ENCODE peak calls at places on chromosomes 6 and 20, in four cellular contexts. G, E, F and D are unnamed samples. For H3K36me3, the result is how much of the 10 kb centered on the place peaks cover.

GRCh38 chr20:13443690-13444089 is 195.0 kb downstream of the TASP1 start:
- DNase-seq in G (no peak), E (no peak), F (no peak), D (no peak)

GRCh38 chr6:139371421-139372253 is 2.8 kb downstream of the CITED2 start:
- DNase-seq in G (no peak), E (no peak), F (no peak), D (no peak)

GRCh38 chr6:12608016-12608860 is 108.3 kb upstream of the PHACTR1 start:
- DNase-seq in G (no peak), E (no peak), F (no peak), D (no peak)

GRCh38 chr20:43778375-43778774 is 51.6 kb upstream of the GTSF1L start:
- DNase-seq in G (no peak), E (no peak), F (no peak), D (no peak)

GRCh38 chr6:38058022-38058421 is 238.5 kb downstream of the ZFAND3 start:
- DNase-seq in G (no peak), E (no peak), F (no peak), D (no peak)

GRCh38 chr6:4719491-4719890 is 56.7 kb upstream of the CDYL start:
- DNase-seq in G (no peak), E (no peak), F (no peak), D (no peak)

GRCh38 chr6:119348308-119349040 is 1.1 kb downstream of the MAN1A1 start:
- DNase-seq in G (peak), E (peak), F (peak), D (peak)

GRCh38 chr20:49484180-49485140 is 2.0 kb upstream of the KCNB1 start:
- DNase-seq in G (peak), E (peak), F (peak), D (peak)

GRCh38 chr20:59787186-59787890 is 146.1 kb downstream of the SYCP2 start:
- DNase-seq in G (no peak), E (no peak), F (peak), D (no peak)

GRCh38 chr20:39381598-39381997 is 419.5 kb downstream of the DHX35 start:
- DNase-seq in G (no peak), E (no peak), F (no peak), D (no peak)

GRCh38 chr6:117034547-117034946 is 157.5 kb downstream of the RFX6 start:
- DNase-seq in G (no peak), E (no peak), F (no peak), D (no peak)

GRCh38 chr6:164532546-164533362 is 776.7 kb downstream of the C6orf118 start:
- DNase-seq in G (no peak), E (no peak), F (no peak), D (no peak)

GRCh38 chr6:38804368-38804767 is 89.3 kb downstream of the DNAH8 start:
- DNase-seq in G (no peak), E (no peak), F (no peak), D (no peak)

GRCh38 chr6:32952817-32953739 is at the start of gene HLA-DMA:
- DNase-seq in G (peak), E (peak), F (peak), D (peak)

GRCh38 chr6:158040051-158040803 is 58.6 kb downstream of the SYNJ2 start:
- DNase-seq in G (no peak), E (no peak), F (no peak), D (no peak)

GRCh38 chr6:30136570-30137286 is 788 bp downstream of the TRIM40 start:
- DNase-seq in G (no peak), E (no peak), F (no peak), D (no peak)

GRCh38 chr20:37856932-37857660 is 45.8 kb upstream of the VSTM2L start:
- DNase-seq in G (no peak), E (no peak), F (no peak), D (no peak)

GRCh38 chr6:132675749-132676148 is 16.8 kb upstream of the TAAR1 start:
- DNase-seq in G (no peak), E (no peak), F (no peak), D (no peak)

GRCh38 chr20:17494201-17494600 is 37.0 kb downstream of the BFSP1 start:
- DNase-seq in G (no peak), E (no peak), F (peak), D (no peak)

GRCh38 chr6:165858571-165858970 is 195.5 kb upstream of the PDE10A start:
- DNase-seq in G (no peak), E (no peak), F (no peak), D (no peak)

GRCh38 chr20:868279-868678 is 34.8 kb downstream of the FAM110A start:
- DNase-seq in G (no peak), E (no peak), F (no peak), D (no peak)

GRCh38 chr6:31580446-31580755 is 1.8 kb downstream of the LTB start:
- DNase-seq in G (no peak), E (no peak), F (no peak), D (no peak)

GRCh38 chr6:139364302-139364981 is 10.0 kb downstream of the CITED2 start:
- DNase-seq in G (no peak), E (no peak), F (no peak), D (no peak)

DNA sequence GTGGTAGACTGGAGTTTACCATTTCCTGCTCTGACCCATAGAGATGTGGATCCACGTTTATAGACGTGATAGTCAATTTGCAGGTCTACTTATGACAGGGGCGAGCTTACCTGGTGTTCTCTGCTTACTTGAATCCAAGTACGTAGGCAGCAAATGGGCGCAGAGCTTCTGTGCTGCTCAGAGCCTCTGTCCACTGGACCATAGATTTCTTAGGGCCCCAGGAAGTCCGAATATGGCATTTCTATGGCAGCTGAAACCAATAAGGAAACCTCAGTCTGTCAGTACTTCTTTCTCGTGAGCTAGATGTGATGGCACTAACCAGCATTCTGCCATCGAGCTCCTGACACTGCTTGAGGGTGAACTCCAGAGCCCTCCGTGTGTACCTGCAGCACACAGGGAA is 19.5 kb upstream of the NPEPL1 start:
- DNase-seq in G (no peak), E (no peak), F (no peak), D (no peak)
- H3K36me3 ChIP-seq in G (half or more), E (half or more), F (half or more), D (half or more)

GRCh38 chr6:24401458-24401857 is 1.3 kb upstream of the MRS2 start:
- DNase-seq in G (no peak), E (no peak), F (no peak), D (no peak)
- H3K27ac ChIP-seq in G (no peak), E (no peak), F (no peak), D (no peak)

GRCh38 chr6:149284904-149285303 is 32.6 kb upstream of the TAB2 start:
- DNase-seq in G (no peak), E (no peak), F (no peak), D (no peak)

GRCh38 chr6:149289966-149290365 is 27.5 kb upstream of the TAB2 start:
- DNase-seq in G (no peak), E (no peak), F (no peak), D (no peak)

GRCh38 chr6:149286905-149287304 is 30.6 kb upstream of the TAB2 start:
- DNase-seq in G (no peak), E (no peak), F (no peak), D (no peak)

GRCh38 chr6:149289192-149289741 is 28.2 kb upstream of the TAB2 start:
- DNase-seq in G (no peak), E (no peak), F (no peak), D (no peak)

GRCh38 chr6:149285626-149286025 is 31.9 kb upstream of the TAB2 start:
- DNase-seq in G (no peak), E (no peak), F (no peak), D (no peak)
- H3K36me3 ChIP-seq in G (under half), E (under half), F (under half), D (under half)

DNA sequence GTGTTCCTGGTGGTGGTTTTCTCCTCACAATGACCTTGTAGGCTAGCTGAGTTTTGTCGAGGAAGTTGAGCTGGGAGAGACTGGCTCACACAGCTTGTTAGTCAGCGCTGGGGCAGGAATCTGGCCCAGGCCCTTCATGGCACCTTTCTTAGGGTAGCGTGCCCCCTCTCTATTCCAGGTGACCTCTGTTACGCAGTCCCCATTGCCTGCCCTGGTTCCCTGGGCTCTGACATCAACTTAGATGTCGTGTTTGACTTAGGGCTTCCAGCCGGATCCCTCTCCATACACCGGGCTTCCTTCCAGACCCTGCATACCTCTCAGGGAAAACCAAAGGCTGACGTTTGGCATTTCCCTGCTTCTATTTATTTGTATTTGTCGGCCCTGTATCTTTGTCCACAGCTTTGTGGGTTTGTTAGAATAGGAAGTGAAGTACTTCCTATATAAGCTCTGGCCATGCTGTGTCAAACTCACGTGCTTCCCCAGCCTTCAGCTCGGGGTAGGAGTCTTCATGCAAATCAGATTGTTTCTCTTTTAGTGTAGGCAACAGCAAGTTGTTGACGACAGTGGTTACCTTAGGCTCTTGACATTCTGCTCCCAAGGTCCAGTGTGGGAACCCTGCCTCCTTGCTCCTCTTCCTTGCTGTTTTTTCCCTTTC is 12.8 kb downstream of the IGF2R start:
- DNase-seq in G (peak), E (no peak), F (no peak), D (peak)
- H3K27ac ChIP-seq in G (peak), E (peak), F (peak), D (peak)

DNA sequence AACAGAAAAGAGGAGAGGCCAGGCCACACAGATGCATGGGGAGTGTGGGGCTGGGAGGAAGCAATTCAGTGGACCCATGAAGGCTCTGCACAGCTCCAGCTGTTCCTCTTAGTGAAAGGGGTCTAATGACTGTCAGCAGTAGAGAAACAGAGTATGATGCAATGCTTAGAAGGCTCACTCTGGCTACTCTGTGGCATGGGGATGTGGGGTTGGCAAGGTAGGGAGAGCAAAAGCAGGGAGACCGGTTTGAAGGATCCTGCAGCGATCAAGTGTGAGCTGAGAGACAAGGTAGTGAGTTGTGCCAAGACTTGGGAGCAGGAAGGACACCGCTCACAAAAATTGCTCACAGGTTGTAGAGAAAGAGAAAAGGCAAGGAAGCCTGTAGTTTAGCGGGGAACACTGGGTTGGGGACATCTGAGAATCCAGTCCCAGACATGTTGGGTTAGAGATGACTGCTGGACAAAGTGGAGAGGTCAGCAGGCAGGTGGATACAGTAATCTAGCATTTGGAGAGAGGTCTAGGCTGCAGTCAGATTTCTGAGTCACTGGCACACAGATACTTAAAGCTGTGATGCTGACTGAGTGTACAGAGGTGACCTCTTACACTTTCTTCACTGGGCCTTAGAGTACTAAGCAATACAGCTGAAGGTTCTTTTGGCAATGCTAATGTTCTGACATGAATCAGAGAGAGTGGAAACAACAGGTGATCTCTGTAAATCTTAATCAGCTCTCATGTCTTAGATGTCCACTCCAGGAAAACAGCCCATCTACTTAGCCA is 27.1 kb downstream of the NAPB start:
- DNase-seq in G (no peak), E (no peak), F (no peak), D (no peak)
- H3K36me3 ChIP-seq in G (under half), E (half or more), F (under half), D (under half)